ENCODE peak calls at places on chromosomes 2 and 18, in seven cellular contexts. L is body of pancreas; G is HepG2; H is fibroblast of the aortic adventitia; U is cardiac fibroblast; A is CD4-positive, alpha-beta T cell; K is astrocyte of the spinal cord. O is an unnamed sample.

GRCh38 chr2:115083216-115083615 is 640.8 kb downstream of the DPP10 start:
- DNase-seq in H (no peak), G (no peak), U (no peak), A (no peak), K (no peak), L (no peak), O (no peak)

GRCh38 chr2:240160291-240161086 is 20.0 kb upstream of the OTOS start:
- DNase-seq in K (no peak), U (no peak), A (no peak), H (no peak), G (no peak), L (no peak), O (no peak)

GRCh38 chr2:201647431-201647830 is 4.1 kb upstream of the TMEM237 start:
- DNase-seq in A (no peak), L (no peak), H (no peak), G (no peak), K (no peak), U (no peak), O (no peak)

GRCh38 chr2:48444404-48444803 is 85.5 kb upstream of the STON1 start:
- DNase-seq in A (no peak), L (no peak), G (no peak), U (no peak), K (no peak), H (no peak), O (no peak)

GRCh38 chr18:51009071-51009470 is 20.9 kb upstream of the SMAD4 start:
- DNase-seq in G (no peak), U (peak), A (no peak), H (peak), L (no peak), K (no peak), O (no peak)

GRCh38 chr2:30981101-30981500 is 157.1 kb downstream of the GALNT14 start:
- DNase-seq in K (no peak), L (no peak), U (no peak), H (peak), A (no peak), G (no peak), O (no peak)

GRCh38 chr2:179768765-179769164 is 92.6 kb downstream of the ZNF385B start:
- DNase-seq in A (no peak), H (peak), L (no peak), U (peak), K (peak), G (no peak), O (no peak)

GRCh38 chr18:62506495-62507143 is 16.2 kb upstream of the ZCCHC2 start:
- DNase-seq in A (no peak), U (no peak), G (no peak), L (no peak), K (no peak), H (no peak), O (no peak)

GRCh38 chr2:174436351-174436750 is 40.8 kb downstream of the SCRN3 start:
- DNase-seq in H (no peak), U (no peak), K (peak), A (no peak), G (no peak), L (no peak), O (no peak)

GRCh38 chr2:181607629-181608627 is 49.0 kb downstream of the CERKL start:
- DNase-seq in L (no peak), H (no peak), U (no peak), K (no peak), A (no peak), G (no peak), O (no peak)

GRCh38 chr2:25161055-25161781 is 7.2 kb downstream of the POMC start:
- DNase-seq in U (peak), L (peak), H (peak), A (peak), K (no peak), G (no peak), O (no peak)

GRCh38 chr2:161118722-161119121 is 41.5 kb upstream of the TANK start:
- DNase-seq in U (no peak), K (no peak), L (no peak), H (no peak), A (no peak), G (no peak), O (no peak)

GRCh38 chr2:59575191-59575590 is 978.3 kb downstream of the BCL11A start:
- DNase-seq in L (no peak), H (no peak), G (no peak), K (no peak), A (no peak), U (no peak), O (no peak)

GRCh38 chr2:200223385-200223784 is 83.1 kb upstream of the SPATS2L start:
- DNase-seq in H (peak), K (no peak), L (no peak), A (no peak), G (no peak), U (no peak), O (no peak)

GRCh38 chr2:149383340-149383739 is 53.0 kb downstream of the LYPD6 start:
- DNase-seq in U (no peak), L (no peak), H (peak), K (peak), A (no peak), G (no peak), O (no peak)

GRCh38 chr2:236692937-236693336 is 123.3 kb downstream of the ACKR3 start:
- DNase-seq in G (no peak), U (no peak), H (no peak), L (no peak), A (no peak), K (no peak), O (no peak)

GRCh38 chr18:13494879-13495465 is 231.4 kb downstream of the FAM210A start:
- DNase-seq in U (no peak), H (no peak), K (peak), A (no peak), G (no peak), L (no peak), O (no peak)

GRCh38 chr2:177296047-177296446 is 31.5 kb upstream of the NFE2L2 start:
- DNase-seq in H (peak), G (peak), K (peak), A (no peak), U (peak), L (no peak), O (no peak)
- TF ChIP-seq CTCF in H (peak), G (peak), K (peak), A (peak), U (peak), L (no peak), O (no peak)

GRCh38 chr18:44594779-44595467 is 85.8 kb upstream of the SETBP1 start:
- DNase-seq in K (peak), H (peak), L (no peak), G (no peak), A (no peak), U (peak), O (no peak)

GRCh38 chr18:44597797-44598196 is 82.9 kb upstream of the SETBP1 start:
- DNase-seq in U (no peak), A (no peak), G (no peak), L (no peak), K (no peak), H (no peak), O (no peak)

GRCh38 chr18:44599409-44599808 is 81.3 kb upstream of the SETBP1 start:
- DNase-seq in U (no peak), H (peak), G (no peak), L (peak), A (no peak), K (peak), O (no peak)

GRCh38 chr18:44601447-44601846 is 79.2 kb upstream of the SETBP1 start:
- DNase-seq in H (peak), L (no peak), G (no peak), U (peak), A (no peak), K (peak), O (no peak)

DNA sequence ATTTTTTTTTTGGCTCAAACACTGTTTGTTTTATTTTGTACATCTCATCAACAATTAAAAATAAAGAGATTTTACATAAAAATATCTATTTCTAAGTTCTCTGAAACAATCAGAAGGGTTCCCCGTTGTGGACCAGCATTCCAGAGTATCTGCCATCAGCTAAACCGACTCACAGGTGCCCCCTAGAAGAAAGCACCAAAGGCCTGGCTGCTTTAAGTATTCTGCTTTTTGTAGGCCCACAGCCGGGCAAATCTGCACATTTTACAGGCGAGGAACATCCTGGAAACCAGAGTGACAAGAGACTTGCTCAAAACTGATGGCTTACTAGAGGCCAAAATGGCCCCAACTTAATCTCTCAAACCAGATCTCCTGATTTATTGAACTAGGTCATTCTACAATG is 82.2 kb upstream of the SETBP1 start:
- DNase-seq in L (no peak), U (no peak), K (no peak), A (no peak), G (no peak), H (no peak), O (no peak)
- TF ChIP-seq CTCF in L (no peak), U (no peak), K (no peak), A (no peak), G (no peak), H (no peak), O (no peak)

GRCh38 chr2:241208058-241208457 is 19.6 kb downstream of the ANO7 start:
- DNase-seq in K (no peak), A (no peak), L (no peak), G (no peak), H (no peak), U (no peak), O (no peak)

GRCh38 chr2:241207641-241208040 is 19.2 kb downstream of the ANO7 start:
- DNase-seq in A (no peak), K (no peak), L (no peak), H (no peak), U (no peak), G (no peak), O (no peak)

GRCh38 chr2:241211276-241211675 is 22.8 kb downstream of the ANO7 start:
- DNase-seq in L (no peak), K (no peak), U (no peak), H (no peak), A (no peak), G (no peak), O (no peak)

GRCh38 chr2:241207151-241207550 is 18.7 kb downstream of the ANO7 start:
- DNase-seq in A (no peak), H (no peak), L (no peak), K (no peak), U (no peak), G (no peak), O (no peak)

GRCh38 chr2:241209271-241209670 is 20.8 kb downstream of the ANO7 start:
- DNase-seq in A (no peak), G (no peak), H (no peak), U (no peak), K (no peak), L (no peak), O (no peak)
- TF ChIP-seq CTCF in A (no peak), G (peak), H (no peak), U (no peak), K (no peak), L (no peak), O (no peak)

GRCh38 chr2:145914716-145915115 is 1394.8 kb upstream of the ZEB2 start:
- DNase-seq in K (no peak), H (no peak), L (no peak), A (no peak), U (no peak), G (no peak), O (no peak)

GRCh38 chr2:145918951-145919350 is 1399.0 kb upstream of the ZEB2 start:
- DNase-seq in K (no peak), H (no peak), G (no peak), L (no peak), A (no peak), U (no peak), O (no peak)

GRCh38 chr2:145916799-145917198 is 1396.9 kb upstream of the ZEB2 start:
- DNase-seq in L (no peak), K (no peak), G (no peak), A (no peak), U (no peak), H (no peak), O (no peak)

DNA sequence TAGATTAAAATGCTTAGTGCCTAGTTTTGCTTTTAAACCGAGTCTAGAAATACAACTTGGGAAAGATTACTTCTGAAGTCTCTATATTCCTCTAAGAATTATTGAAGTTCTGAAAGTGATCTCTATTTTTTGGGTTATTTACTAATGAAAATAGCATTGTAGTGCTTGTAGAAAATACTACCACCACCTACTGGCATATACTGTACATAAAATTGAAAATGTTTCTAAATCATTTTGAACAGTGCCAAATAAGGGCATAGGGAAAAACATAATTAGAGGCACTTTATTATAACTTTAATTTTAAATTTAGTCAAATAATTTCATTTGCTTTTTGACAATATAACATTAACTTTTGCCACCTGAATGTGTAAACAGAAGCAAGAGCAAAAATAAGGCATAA is 1399.6 kb upstream of the ZEB2 start:
- DNase-seq in A (no peak), G (no peak), L (no peak), H (peak), K (peak), U (peak), O (no peak)
- TF ChIP-seq CTCF in A (no peak), G (peak), L (no peak), H (peak), K (peak), U (no peak), O (no peak)

DNA sequence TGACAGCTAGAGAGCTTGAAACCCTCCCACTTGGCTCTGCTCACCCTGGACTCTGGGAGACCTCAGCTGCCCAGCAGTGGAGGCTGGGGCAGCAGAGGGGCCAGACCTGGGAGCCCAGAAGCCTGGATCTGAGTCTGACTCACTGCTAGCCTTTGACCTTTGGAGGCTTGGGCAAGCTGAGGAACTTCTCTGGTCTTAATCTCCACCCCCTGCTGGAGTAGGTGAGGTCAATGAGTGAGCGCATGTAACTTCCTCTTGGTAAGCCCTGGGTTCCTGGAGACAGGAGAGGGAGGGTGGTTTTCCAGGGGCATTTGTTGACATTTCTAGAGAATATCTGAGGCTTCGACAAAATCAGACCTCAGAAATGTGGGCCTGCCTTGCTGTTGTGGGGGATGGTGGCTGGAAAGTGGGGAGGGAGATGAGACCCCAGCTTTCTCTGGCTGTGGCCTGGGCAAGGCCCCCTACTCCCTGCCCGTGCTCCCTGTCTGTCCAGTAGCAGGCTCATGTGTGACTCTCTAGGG is 73.0 kb upstream of the YWHAQ start:
- DNase-seq in A (no peak), G (peak), H (peak), U (peak), L (no peak), K (peak), O (peak)
- TF ChIP-seq CTCF in A (no peak), G (no peak), H (no peak), U (no peak), L (no peak), K (no peak), O (no peak)

GRCh38 chr2:227377461-227378351 is 1.4 kb downstream of the TM4SF20 start:
- DNase-seq in L (no peak), K (no peak), A (no peak), G (no peak), H (no peak), U (no peak), O (no peak)
- TF ChIP-seq CTCF in L (no peak), K (no peak), A (no peak), G (no peak), H (no peak), U (peak), O (no peak)